ENCODE peak calls at places on chromosomes 12 and 14, in ten cellular contexts. E is gastrocnemius medialis, O is PC-3, C is astrocyte of the cerebellum, F is mucosa of descending colon, T is fibroblast of the aortic adventitia, Z is tibial artery, L is foreskin fibroblast, S is WERI-Rb-1, H is cardiac muscle cell. X is an unnamed sample.

GRCh38 chr12:103884316-103884715 is 43.3 kb upstream of the NT5DC3 start:
- DNase-seq in E (no peak), O (peak), C (peak), F (no peak), T (peak), Z (no peak), L (peak), S (peak), H (peak), X (no peak)

GRCh38 chr12:41905703-41906297 is 238.9 kb downstream of the GXYLT1 start:
- DNase-seq in E (no peak), O (no peak), C (no peak), F (no peak), T (no peak), Z (no peak), L (no peak), S (no peak), H (no peak), X (no peak)

GRCh38 chr14:28765907-28766504 is 581 bp upstream of the FOXG1 start:
- DNase-seq in E (no peak), O (no peak), C (no peak), F (no peak), T (no peak), Z (no peak), L (no peak), S (no peak), H (peak), X (no peak)

GRCh38 chr12:49019435-49020317 is 1.1 kb upstream of the PRKAG1 start:
- DNase-seq in E (no peak), O (peak), C (no peak), F (no peak), T (peak), Z (no peak), L (peak), S (peak), H (peak), X (no peak)

GRCh38 chr12:26195250-26195640 is at the start of gene SSPN:
- DNase-seq in E (peak), O (peak), C (peak), F (peak), T (peak), Z (peak), L (peak), S (peak), H (peak), X (peak)

GRCh38 chr12:126617312-126617711 is 1552.1 kb downstream of the AACS start:
- DNase-seq in E (no peak), O (peak), C (no peak), F (no peak), T (no peak), Z (no peak), L (no peak), S (peak), H (no peak), X (no peak)

GRCh38 chr12:75698052-75698451 is 186.6 kb upstream of the KRR1 start:
- DNase-seq in E (no peak), O (no peak), C (no peak), F (no peak), T (no peak), Z (no peak), L (no peak), S (no peak), H (no peak), X (no peak)

GRCh38 chr12:76784600-76785051 is 20.7 kb downstream of the ZDHHC17 start:
- DNase-seq in E (no peak), O (peak), C (peak), F (no peak), T (peak), Z (no peak), L (peak), S (no peak), H (no peak), X (no peak)

GRCh38 chr14:50839048-50839447 is 8.1 kb upstream of the NIN start:
- DNase-seq in E (no peak), O (peak), C (no peak), F (no peak), T (no peak), Z (no peak), L (no peak), S (no peak), H (no peak), X (no peak)

GRCh38 chr12:13175499-13175898 is 21.0 kb upstream of the EMP1 start:
- DNase-seq in E (no peak), O (peak), C (no peak), F (no peak), T (peak), Z (no peak), L (peak), S (no peak), H (no peak), X (peak)

GRCh38 chr14:93892505-93892839 is 34.7 kb upstream of the FAM181A start:
- DNase-seq in E (no peak), O (no peak), C (no peak), F (no peak), T (no peak), Z (no peak), L (no peak), S (no peak), H (no peak), X (no peak)

GRCh38 chr14:101876539-101876938 is 87.8 kb upstream of the DYNC1H1 start:
- DNase-seq in E (peak), O (no peak), C (no peak), F (peak), T (peak), Z (peak), L (peak), S (no peak), H (peak), X (no peak)

GRCh38 chr12:32159381-32159780 is 52.7 kb downstream of the BICD1 start:
- DNase-seq in E (no peak), O (no peak), C (no peak), F (no peak), T (no peak), Z (no peak), L (no peak), S (no peak), H (no peak), X (no peak)

GRCh38 chr12:26088999-26089398 is 35.8 kb downstream of the BHLHE41 start:
- DNase-seq in E (no peak), O (peak), C (no peak), F (no peak), T (no peak), Z (no peak), L (no peak), S (no peak), H (no peak), X (no peak)

GRCh38 chr12:120286768-120287490 is 4.8 kb downstream of the RNU4-2 start:
- DNase-seq in E (no peak), O (peak), C (no peak), F (no peak), T (no peak), Z (no peak), L (no peak), S (no peak), H (peak), X (no peak)

GRCh38 chr14:31541702-31542101 is 19.5 kb upstream of the NUBPL start:
- DNase-seq in E (no peak), O (no peak), C (no peak), F (no peak), T (no peak), Z (no peak), L (no peak), S (no peak), H (no peak), X (no peak)

GRCh38 chr14:29566194-29566593 is 361.5 kb downstream of the PRKD1 start:
- DNase-seq in E (no peak), O (no peak), C (no peak), F (no peak), T (no peak), Z (no peak), L (no peak), S (no peak), H (no peak), X (no peak)

GRCh38 chr12:89247541-89247942 is 104.8 kb downstream of the DUSP6 start:
- DNase-seq in E (no peak), O (peak), C (no peak), F (no peak), T (no peak), Z (no peak), L (no peak), S (no peak), H (no peak), X (no peak)

GRCh38 chr14:68695326-68695768 is 97.5 kb downstream of the ZFP36L1 start:
- DNase-seq in E (peak), O (peak), C (peak), F (no peak), T (peak), Z (peak), L (peak), S (no peak), H (no peak), X (peak)

GRCh38 chr12:32139064-32139421 is 32.4 kb downstream of the BICD1 start:
- DNase-seq in E (no peak), O (no peak), C (no peak), F (no peak), T (peak), Z (no peak), L (peak), S (no peak), H (peak), X (no peak)

GRCh38 chr14:57725399-57726077 is 140.4 kb downstream of the SLC35F4 start:
- DNase-seq in E (no peak), O (peak), C (no peak), F (no peak), T (peak), Z (no peak), L (peak), S (no peak), H (no peak), X (no peak)

GRCh38 chr14:51545396-51545795 is 106.3 kb upstream of the FRMD6 start:
- DNase-seq in E (no peak), O (peak), C (no peak), F (no peak), T (no peak), Z (no peak), L (no peak), S (no peak), H (no peak), X (no peak)

GRCh38 chr12:63419119-63419518 is 249.2 kb downstream of the DPY19L2 start:
- DNase-seq in E (no peak), O (peak), C (no peak), F (no peak), T (no peak), Z (no peak), L (no peak), S (no peak), H (no peak), X (no peak)

GRCh38 chr12:111673503-111673902 is 12.3 kb downstream of the BRAP start:
- DNase-seq in E (no peak), O (peak), C (no peak), F (no peak), T (peak), Z (no peak), L (peak), S (no peak), H (peak), X (no peak)

GRCh38 chr14:51448831-51449665 is 202.7 kb upstream of the FRMD6 start:
- DNase-seq in E (no peak), O (no peak), C (peak), F (no peak), T (peak), Z (no peak), L (peak), S (peak), H (no peak), X (no peak)

GRCh38 chr12:1531160-1531653 is 63.2 kb downstream of the FBXL14 start:
- DNase-seq in E (no peak), O (no peak), C (no peak), F (no peak), T (no peak), Z (no peak), L (no peak), S (no peak), H (no peak), X (no peak)

GRCh38 chr12:76457010-76457409 is 102.6 kb downstream of the OSBPL8 start:
- DNase-seq in E (no peak), O (no peak), C (no peak), F (no peak), T (no peak), Z (no peak), L (no peak), S (no peak), H (no peak), X (no peak)

GRCh38 chr12:127273621-127274020 is 993.3 kb upstream of the TMEM132C start:
- DNase-seq in E (no peak), O (peak), C (no peak), F (no peak), T (no peak), Z (no peak), L (peak), S (no peak), H (no peak), X (no peak)

GRCh38 chr14:106029959-106030358 is 503.6 kb downstream of the TMEM121 start:
- DNase-seq in E (no peak), O (no peak), C (no peak), F (no peak), T (no peak), Z (no peak), L (no peak), S (no peak), H (no peak), X (no peak)

GRCh38 chr14:68774771-68775613 is 17.9 kb downstream of the ZFP36L1 start:
- DNase-seq in E (peak), O (peak), C (no peak), F (no peak), T (peak), Z (peak), L (peak), S (no peak), H (no peak), X (no peak)

GRCh38 chr12:8953773-8954402 is 4.4 kb upstream of the M6PR start:
- DNase-seq in E (no peak), O (no peak), C (no peak), F (peak), T (no peak), Z (no peak), L (no peak), S (no peak), H (no peak), X (no peak)

GRCh38 chr12:26119391-26119981 is 5.4 kb downstream of the BHLHE41 start:
- DNase-seq in E (no peak), O (peak), C (peak), F (no peak), T (peak), Z (no peak), L (peak), S (peak), H (peak), X (no peak)

GRCh38 chr14:31060253-31060875 is 34.2 kb upstream of the STRN3 start:
- DNase-seq in E (no peak), O (no peak), C (no peak), F (no peak), T (no peak), Z (no peak), L (no peak), S (no peak), H (no peak), X (no peak)

GRCh38 chr12:96258451-96258933 is 64.3 kb downstream of the ELK3 start:
- DNase-seq in E (no peak), O (no peak), C (peak), F (no peak), T (peak), Z (peak), L (no peak), S (no peak), H (no peak), X (no peak)

GRCh38 chr12:107091989-107092641 is 1.2 kb downstream of the CRY1 start:
- DNase-seq in E (peak), O (peak), C (peak), F (no peak), T (peak), Z (peak), L (peak), S (peak), H (peak), X (peak)

GRCh38 chr14:99231850-99232401 is 40.1 kb downstream of the BCL11B start:
- DNase-seq in E (no peak), O (no peak), C (no peak), F (no peak), T (no peak), Z (no peak), L (no peak), S (no peak), H (peak), X (no peak)

GRCh38 chr12:67940780-67941243 is 48.4 kb upstream of the IFNG-AS1 start:
- DNase-seq in E (no peak), O (peak), C (no peak), F (no peak), T (peak), Z (no peak), L (peak), S (peak), H (peak), X (peak)

GRCh38 chr12:67943295-67943892 is 45.9 kb upstream of the IFNG-AS1 start:
- DNase-seq in E (peak), O (peak), C (peak), F (no peak), T (peak), Z (peak), L (peak), S (peak), H (peak), X (peak)

GRCh38 chr12:67939611-67940010 is 49.6 kb upstream of the IFNG-AS1 start:
- DNase-seq in E (no peak), O (no peak), C (no peak), F (no peak), T (no peak), Z (no peak), L (no peak), S (no peak), H (no peak), X (no peak)

GRCh38 chr12:67942704-67943103 is 46.5 kb upstream of the IFNG-AS1 start:
- DNase-seq in E (no peak), O (no peak), C (no peak), F (no peak), T (no peak), Z (no peak), L (no peak), S (no peak), H (peak), X (no peak)

GRCh38 chr12:67937822-67938221 is 51.4 kb upstream of the IFNG-AS1 start:
- DNase-seq in E (no peak), O (no peak), C (no peak), F (no peak), T (no peak), Z (no peak), L (no peak), S (no peak), H (no peak), X (no peak)
- TF ChIP-seq CTCF in E (no peak), O (no peak), C (no peak), F (no peak), T (no peak), Z (no peak), L (no peak), S (peak), H (no peak), X (no peak)

DNA sequence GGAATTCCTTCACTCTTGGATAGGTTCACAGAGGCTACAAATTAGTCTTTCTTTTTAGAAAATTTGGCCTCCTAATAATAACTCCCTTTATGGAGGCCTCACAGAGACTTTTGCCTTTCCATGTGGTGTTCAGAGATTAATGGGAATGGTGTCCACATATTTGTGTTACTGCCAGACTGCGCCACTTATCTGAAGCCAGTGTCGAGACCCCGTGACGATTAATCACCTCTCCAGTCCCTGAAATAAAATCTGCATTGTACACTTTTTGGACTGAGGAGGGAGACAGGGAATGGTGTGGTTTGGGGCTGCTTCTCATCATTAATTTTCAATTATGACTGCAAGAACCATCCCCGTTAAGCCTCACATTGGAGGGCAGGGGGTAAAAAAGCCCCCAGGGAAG is 980.6 kb downstream of the FLRT2 start:
- DNase-seq in E (no peak), O (no peak), C (peak), F (no peak), T (peak), Z (no peak), L (no peak), S (no peak), H (no peak), X (peak)
- H3K4me3 ChIP-seq in E (no peak), O (no peak), C (no peak), F (no peak), T (no peak), Z (no peak), L (no peak), S (no peak), H (no peak), X (no peak)

GRCh38 chr14:60166144-60166543 is 946 bp upstream of the DHRS7 start:
- DNase-seq in E (peak), O (no peak), C (no peak), F (no peak), T (no peak), Z (no peak), L (no peak), S (no peak), H (no peak), X (no peak)

GRCh38 chr14:60165547-60165876 is 314 bp upstream of the DHRS7 start:
- DNase-seq in E (no peak), O (no peak), C (no peak), F (no peak), T (no peak), Z (no peak), L (no peak), S (no peak), H (no peak), X (no peak)

GRCh38 chr14:60164404-60164716 is 838 bp downstream of the DHRS7 start:
- DNase-seq in E (no peak), O (no peak), C (no peak), F (no peak), T (peak), Z (no peak), L (no peak), S (no peak), H (no peak), X (no peak)

GRCh38 chr14:60163741-60164140 is 1.5 kb downstream of the DHRS7 start:
- DNase-seq in E (no peak), O (no peak), C (no peak), F (no peak), T (no peak), Z (no peak), L (no peak), S (no peak), H (no peak), X (no peak)

GRCh38 chr14:60164717-60165546 is at the start of gene DHRS7:
- DNase-seq in E (peak), O (peak), C (peak), F (peak), T (peak), Z (peak), L (peak), S (peak), H (peak), X (no peak)
- TF ChIP-seq CTCF in E (peak), O (peak), C (no peak), F (no peak), T (peak), Z (peak), L (peak), S (peak), H (peak), X (peak)

GRCh38 chr12:131832393-131833231 is 4.4 kb downstream of the MMP17 start:
- DNase-seq in E (no peak), O (peak), C (no peak), F (peak), T (peak), Z (peak), L (peak), S (peak), H (no peak), X (no peak)

GRCh38 chr12:131833288-131833895 is 5.2 kb downstream of the MMP17 start:
- DNase-seq in E (no peak), O (no peak), C (no peak), F (peak), T (no peak), Z (no peak), L (no peak), S (no peak), H (no peak), X (no peak)

GRCh38 chr12:131831021-131831571 is 2.9 kb downstream of the MMP17 start:
- DNase-seq in E (no peak), O (peak), C (no peak), F (no peak), T (peak), Z (no peak), L (peak), S (peak), H (no peak), X (no peak)

GRCh38 chr12:131830335-131831020 is 2.3 kb downstream of the MMP17 start:
- DNase-seq in E (peak), O (peak), C (peak), F (peak), T (peak), Z (peak), L (peak), S (peak), H (peak), X (no peak)

GRCh38 chr12:131831635-131832041 is 3.4 kb downstream of the MMP17 start:
- DNase-seq in E (no peak), O (peak), C (no peak), F (no peak), T (peak), Z (no peak), L (peak), S (peak), H (no peak), X (no peak)
- H3K4me3 ChIP-seq in E (peak), O (peak), C (peak), F (no peak), T (peak), Z (peak), L (peak), S (peak), H (no peak), X (no peak)

DNA sequence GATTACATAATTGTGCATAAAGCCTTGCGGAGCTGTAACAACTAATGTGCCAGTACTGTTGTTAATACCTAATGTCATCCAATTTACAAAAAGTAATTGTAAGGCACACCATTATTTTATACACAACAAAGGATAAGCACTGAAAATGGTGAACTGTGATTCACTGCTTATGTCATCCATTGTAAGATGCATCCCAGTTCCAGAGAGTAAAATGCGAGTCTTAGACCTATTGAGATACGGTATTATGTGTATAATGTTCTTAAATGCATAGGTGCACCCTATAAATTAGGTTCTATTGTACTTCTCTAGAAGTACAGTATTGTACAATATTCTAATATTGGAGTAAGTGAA is 395 bp downstream of the PARP2 start:
- DNase-seq in E (no peak), O (peak), C (no peak), F (no peak), T (peak), Z (no peak), L (no peak), S (no peak), H (no peak), X (no peak)
- TF ChIP-seq CTCF in E (no peak), O (no peak), C (no peak), F (no peak), T (no peak), Z (no peak), L (no peak), S (no peak), H (no peak), X (no peak)